ENCODE peak calls at places on chromosome 15, in ten cellular contexts. One of them, this sample, is unnamed. For H3K4me1, the result is how much of the 10 kb centered on the place peaks cover.

GRCh38 chr15:73355866-73356265 is 12.9 kb downstream of the HCN4 start:
- DNase-seq in mesendoderm: no peak
- DNase-seq in CD4-positive, alpha-beta memory T cell: no peak
- DNase-seq in A549: no peak
- DNase-seq in mucosa of descending colon: no peak
- DNase-seq in pancreas: no peak
- DNase-seq in upper lobe of left lung: no peak
- DNase-seq in mammary epithelial cell: no peak
- DNase-seq in ascending aorta: no peak
- DNase-seq in IMR-90: no peak
- DNase-seq in this sample: no peak

GRCh38 chr15:92886815-92887214 is 13.3 kb upstream of the CHD2 start:
- DNase-seq in mesendoderm: no peak
- DNase-seq in CD4-positive, alpha-beta memory T cell: no peak
- DNase-seq in A549: no peak
- DNase-seq in mucosa of descending colon: no peak
- DNase-seq in pancreas: no peak
- DNase-seq in upper lobe of left lung: no peak
- DNase-seq in mammary epithelial cell: no peak
- DNase-seq in ascending aorta: no peak
- DNase-seq in IMR-90: no peak
- DNase-seq in this sample: no peak

GRCh38 chr15:23857028-23857641 is 170.0 kb upstream of the NDN start:
- DNase-seq in mesendoderm: peak
- DNase-seq in CD4-positive, alpha-beta memory T cell: no peak
- DNase-seq in A549: peak
- DNase-seq in mucosa of descending colon: peak
- DNase-seq in pancreas: no peak
- DNase-seq in upper lobe of left lung: peak
- DNase-seq in mammary epithelial cell: no peak
- DNase-seq in ascending aorta: no peak
- DNase-seq in IMR-90: peak
- DNase-seq in this sample: no peak

GRCh38 chr15:52208306-52208946 is 17.2 kb upstream of the GNB5 start:
- DNase-seq in mesendoderm: peak
- DNase-seq in CD4-positive, alpha-beta memory T cell: peak
- DNase-seq in A549: peak
- DNase-seq in mucosa of descending colon: peak
- DNase-seq in pancreas: peak
- DNase-seq in upper lobe of left lung: peak
- DNase-seq in mammary epithelial cell: peak
- DNase-seq in ascending aorta: no peak
- DNase-seq in IMR-90: peak
- DNase-seq in this sample: no peak

GRCh38 chr15:48086582-48086981 is 34.2 kb upstream of the SLC24A5 start:
- DNase-seq in mesendoderm: no peak
- DNase-seq in CD4-positive, alpha-beta memory T cell: no peak
- DNase-seq in A549: no peak
- DNase-seq in mucosa of descending colon: peak
- DNase-seq in pancreas: no peak
- DNase-seq in upper lobe of left lung: no peak
- DNase-seq in mammary epithelial cell: no peak
- DNase-seq in ascending aorta: no peak
- DNase-seq in IMR-90: no peak
- DNase-seq in this sample: no peak

GRCh38 chr15:59885832-59886231 is 118.3 kb upstream of the FOXB1 start:
- DNase-seq in mesendoderm: no peak
- DNase-seq in CD4-positive, alpha-beta memory T cell: no peak
- DNase-seq in A549: no peak
- DNase-seq in mucosa of descending colon: no peak
- DNase-seq in pancreas: no peak
- DNase-seq in upper lobe of left lung: no peak
- DNase-seq in mammary epithelial cell: peak
- DNase-seq in ascending aorta: no peak
- DNase-seq in IMR-90: no peak
- DNase-seq in this sample: no peak

GRCh38 chr15:73686781-73687256 is 2.6 kb downstream of the CD276 start:
- DNase-seq in mesendoderm: peak
- DNase-seq in CD4-positive, alpha-beta memory T cell: no peak
- DNase-seq in A549: peak
- DNase-seq in mucosa of descending colon: no peak
- DNase-seq in pancreas: peak
- DNase-seq in upper lobe of left lung: peak
- DNase-seq in mammary epithelial cell: peak
- DNase-seq in ascending aorta: peak
- DNase-seq in IMR-90: peak
- DNase-seq in this sample: no peak

GRCh38 chr15:68644996-68645395 is 66.2 kb downstream of the CORO2B start:
- DNase-seq in mesendoderm: no peak
- DNase-seq in CD4-positive, alpha-beta memory T cell: no peak
- DNase-seq in A549: no peak
- DNase-seq in mucosa of descending colon: no peak
- DNase-seq in pancreas: no peak
- DNase-seq in upper lobe of left lung: no peak
- DNase-seq in mammary epithelial cell: no peak
- DNase-seq in ascending aorta: peak
- DNase-seq in IMR-90: no peak
- DNase-seq in this sample: no peak

GRCh38 chr15:38878946-38879345 is 314.3 kb upstream of the RASGRP1 start:
- DNase-seq in mesendoderm: no peak
- DNase-seq in CD4-positive, alpha-beta memory T cell: no peak
- DNase-seq in A549: no peak
- DNase-seq in mucosa of descending colon: no peak
- DNase-seq in pancreas: peak
- DNase-seq in upper lobe of left lung: no peak
- DNase-seq in mammary epithelial cell: no peak
- DNase-seq in ascending aorta: no peak
- DNase-seq in IMR-90: no peak
- DNase-seq in this sample: no peak

GRCh38 chr15:67531379-67532059 is 10.6 kb downstream of the C15orf61 start:
- DNase-seq in mesendoderm: no peak
- DNase-seq in CD4-positive, alpha-beta memory T cell: no peak
- DNase-seq in A549: no peak
- DNase-seq in mucosa of descending colon: no peak
- DNase-seq in pancreas: no peak
- DNase-seq in upper lobe of left lung: no peak
- DNase-seq in mammary epithelial cell: peak
- DNase-seq in ascending aorta: no peak
- DNase-seq in IMR-90: peak
- DNase-seq in this sample: no peak

GRCh38 chr15:26037369-26037768 is 174.2 kb upstream of the ATP10A start:
- DNase-seq in mesendoderm: no peak
- DNase-seq in CD4-positive, alpha-beta memory T cell: no peak
- DNase-seq in A549: no peak
- DNase-seq in mucosa of descending colon: no peak
- DNase-seq in pancreas: no peak
- DNase-seq in upper lobe of left lung: no peak
- DNase-seq in mammary epithelial cell: no peak
- DNase-seq in ascending aorta: no peak
- DNase-seq in IMR-90: no peak
- DNase-seq in this sample: no peak

DNA sequence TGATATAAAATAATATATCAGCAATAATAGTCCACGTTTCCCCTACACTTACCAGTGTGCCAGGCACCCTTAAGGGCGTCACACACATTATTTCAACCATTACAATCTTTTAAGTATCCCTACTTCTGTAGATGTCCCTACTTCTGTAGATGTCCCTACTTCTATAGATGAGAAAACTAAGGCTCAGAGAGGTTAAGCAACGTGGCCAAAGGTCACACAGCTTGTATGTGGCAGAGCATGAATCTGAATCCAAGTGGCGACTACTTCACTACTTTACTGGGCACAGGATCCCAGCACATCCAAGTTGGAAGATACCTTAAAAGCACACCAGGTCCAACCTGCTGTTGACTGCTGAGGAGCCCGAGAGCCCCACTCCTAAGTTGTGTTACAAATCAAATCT is 77.5 kb downstream of the TLE3 start:
- DNase-seq in mesendoderm: no peak
- DNase-seq in CD4-positive, alpha-beta memory T cell: no peak
- DNase-seq in A549: no peak
- DNase-seq in mucosa of descending colon: no peak
- DNase-seq in pancreas: no peak
- DNase-seq in upper lobe of left lung: no peak
- DNase-seq in mammary epithelial cell: no peak
- DNase-seq in ascending aorta: no peak
- DNase-seq in IMR-90: no peak
- DNase-seq in this sample: no peak
- H3K4me1 ChIP-seq in mesendoderm: under half
- H3K4me1 ChIP-seq in CD4-positive, alpha-beta memory T cell: under half
- H3K4me1 ChIP-seq in A549: under half
- H3K4me1 ChIP-seq in mucosa of descending colon: under half
- H3K4me1 ChIP-seq in pancreas: under half
- H3K4me1 ChIP-seq in upper lobe of left lung: under half
- H3K4me1 ChIP-seq in mammary epithelial cell: under half
- H3K4me1 ChIP-seq in ascending aorta: under half
- H3K4me1 ChIP-seq in IMR-90: under half
- H3K4me1 ChIP-seq in this sample: under half

DNA sequence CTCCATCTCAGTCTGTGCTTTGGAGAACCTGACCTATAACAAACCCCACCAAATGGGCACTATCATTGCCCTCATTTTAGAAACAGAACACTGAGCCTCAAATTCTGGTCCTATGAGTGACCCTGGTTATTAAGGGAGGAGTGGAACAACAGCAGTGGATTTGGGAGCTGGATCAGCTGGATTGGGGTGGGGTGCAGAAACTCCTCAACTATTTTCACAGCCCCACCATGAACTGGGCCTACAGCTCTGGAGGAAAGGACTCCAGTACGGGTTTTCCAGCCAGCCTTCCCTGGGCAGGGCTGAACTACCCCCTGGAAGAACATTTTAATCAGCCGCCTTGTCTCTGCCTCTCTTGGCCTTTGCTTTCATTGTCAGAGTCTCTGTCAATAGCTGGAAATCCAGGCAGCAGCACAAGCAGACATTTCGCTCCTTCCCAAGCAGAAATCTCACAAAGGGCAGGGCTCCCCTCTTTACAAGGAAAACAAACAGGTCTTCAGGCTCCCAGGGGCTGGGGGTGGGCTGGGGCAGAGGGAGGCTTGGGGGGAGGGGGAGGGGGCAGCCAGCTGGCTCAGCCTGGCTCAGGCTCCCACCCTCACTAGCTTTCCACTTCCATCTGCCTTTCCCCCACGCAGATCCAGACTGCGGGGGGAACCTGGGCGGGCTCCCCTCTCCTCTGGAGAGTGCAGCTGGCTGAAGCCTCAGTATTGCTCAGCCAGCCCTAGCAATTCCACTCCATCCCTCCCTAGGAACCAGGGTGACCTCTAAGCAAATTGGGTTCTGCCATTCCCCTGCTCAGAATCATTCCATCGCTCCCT is 13.7 kb upstream of the TLE3 start:
- DNase-seq in mesendoderm: peak
- DNase-seq in CD4-positive, alpha-beta memory T cell: no peak
- DNase-seq in A549: peak
- DNase-seq in mucosa of descending colon: peak
- DNase-seq in pancreas: peak
- DNase-seq in upper lobe of left lung: peak
- DNase-seq in mammary epithelial cell: peak
- DNase-seq in ascending aorta: peak
- DNase-seq in IMR-90: peak
- DNase-seq in this sample: no peak
- H3K4me3 ChIP-seq in mesendoderm: no peak
- H3K4me3 ChIP-seq in CD4-positive, alpha-beta memory T cell: no peak
- H3K4me3 ChIP-seq in A549: no peak
- H3K4me3 ChIP-seq in mucosa of descending colon: no peak
- H3K4me3 ChIP-seq in pancreas: peak
- H3K4me3 ChIP-seq in upper lobe of left lung: no peak
- H3K4me3 ChIP-seq in mammary epithelial cell: no peak
- H3K4me3 ChIP-seq in ascending aorta: no peak
- H3K4me3 ChIP-seq in IMR-90: no peak
- H3K4me3 ChIP-seq in this sample: no peak

GRCh38 chr15:40115670-40116093 is 7.0 kb upstream of the BMF start:
- DNase-seq in mesendoderm: peak
- DNase-seq in CD4-positive, alpha-beta memory T cell: no peak
- DNase-seq in A549: no peak
- DNase-seq in mucosa of descending colon: peak
- DNase-seq in pancreas: peak
- DNase-seq in upper lobe of left lung: peak
- DNase-seq in mammary epithelial cell: peak
- DNase-seq in ascending aorta: no peak
- DNase-seq in IMR-90: no peak
- DNase-seq in this sample: peak

GRCh38 chr15:40114218-40114617 is 5.5 kb upstream of the BMF start:
- DNase-seq in mesendoderm: no peak
- DNase-seq in CD4-positive, alpha-beta memory T cell: no peak
- DNase-seq in A549: no peak
- DNase-seq in mucosa of descending colon: no peak
- DNase-seq in pancreas: no peak
- DNase-seq in upper lobe of left lung: no peak
- DNase-seq in mammary epithelial cell: no peak
- DNase-seq in ascending aorta: no peak
- DNase-seq in IMR-90: no peak
- DNase-seq in this sample: no peak

GRCh38 chr15:40111888-40112287 is 3.2 kb upstream of the BMF start:
- DNase-seq in mesendoderm: no peak
- DNase-seq in CD4-positive, alpha-beta memory T cell: no peak
- DNase-seq in A549: no peak
- DNase-seq in mucosa of descending colon: no peak
- DNase-seq in pancreas: no peak
- DNase-seq in upper lobe of left lung: no peak
- DNase-seq in mammary epithelial cell: no peak
- DNase-seq in ascending aorta: no peak
- DNase-seq in IMR-90: no peak
- DNase-seq in this sample: no peak

GRCh38 chr15:40110866-40111550 is 2.3 kb upstream of the BMF start:
- DNase-seq in mesendoderm: no peak
- DNase-seq in CD4-positive, alpha-beta memory T cell: no peak
- DNase-seq in A549: no peak
- DNase-seq in mucosa of descending colon: no peak
- DNase-seq in pancreas: no peak
- DNase-seq in upper lobe of left lung: no peak
- DNase-seq in mammary epithelial cell: no peak
- DNase-seq in ascending aorta: no peak
- DNase-seq in IMR-90: no peak
- DNase-seq in this sample: no peak

DNA sequence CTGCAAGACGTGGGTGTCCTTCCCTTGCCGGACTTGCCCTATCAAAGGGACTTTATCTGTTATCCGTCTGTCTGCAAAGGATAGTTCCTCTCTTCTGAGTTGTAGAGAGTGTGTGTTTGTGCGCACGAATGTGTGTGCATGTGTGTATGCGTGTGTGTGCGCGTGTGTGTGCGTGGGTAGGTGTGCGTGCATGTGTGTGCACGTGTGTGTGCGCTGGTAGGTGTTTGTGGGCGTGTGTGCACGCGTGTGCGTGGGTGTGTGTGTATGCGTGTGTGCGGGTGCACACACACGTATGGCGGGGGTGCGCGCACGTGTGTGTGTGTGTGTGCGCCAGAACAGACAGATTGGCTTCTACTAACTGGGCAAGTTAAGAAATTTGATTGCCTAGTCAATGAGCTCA is 4.1 kb upstream of the BMF start:
- DNase-seq in mesendoderm: no peak
- DNase-seq in CD4-positive, alpha-beta memory T cell: no peak
- DNase-seq in A549: no peak
- DNase-seq in mucosa of descending colon: no peak
- DNase-seq in pancreas: no peak
- DNase-seq in upper lobe of left lung: no peak
- DNase-seq in mammary epithelial cell: no peak
- DNase-seq in ascending aorta: no peak
- DNase-seq in IMR-90: no peak
- DNase-seq in this sample: no peak
- H3K4me1 ChIP-seq in mesendoderm: under half
- H3K4me1 ChIP-seq in CD4-positive, alpha-beta memory T cell: under half
- H3K4me1 ChIP-seq in A549: under half
- H3K4me1 ChIP-seq in mucosa of descending colon: under half
- H3K4me1 ChIP-seq in pancreas: under half
- H3K4me1 ChIP-seq in upper lobe of left lung: under half
- H3K4me1 ChIP-seq in mammary epithelial cell: under half
- H3K4me1 ChIP-seq in ascending aorta: under half
- H3K4me1 ChIP-seq in IMR-90: under half
- H3K4me1 ChIP-seq in this sample: under half

GRCh38 chr15:76996076-76996525 is 1.2 kb downstream of the PSTPIP1 start:
- DNase-seq in mesendoderm: no peak
- DNase-seq in CD4-positive, alpha-beta memory T cell: no peak
- DNase-seq in A549: no peak
- DNase-seq in mucosa of descending colon: no peak
- DNase-seq in pancreas: no peak
- DNase-seq in upper lobe of left lung: peak
- DNase-seq in mammary epithelial cell: no peak
- DNase-seq in ascending aorta: no peak
- DNase-seq in IMR-90: no peak
- DNase-seq in this sample: no peak
- H3K4me3 ChIP-seq in mesendoderm: no peak
- H3K4me3 ChIP-seq in CD4-positive, alpha-beta memory T cell: peak
- H3K4me3 ChIP-seq in A549: no peak
- H3K4me3 ChIP-seq in mucosa of descending colon: no peak
- H3K4me3 ChIP-seq in pancreas: no peak
- H3K4me3 ChIP-seq in upper lobe of left lung: no peak
- H3K4me3 ChIP-seq in mammary epithelial cell: no peak
- H3K4me3 ChIP-seq in ascending aorta: peak
- H3K4me3 ChIP-seq in IMR-90: no peak
- H3K4me3 ChIP-seq in this sample: peak

This sample was measured in breast epithelium.